ENCODE peak calls at places on chromosomes 5 and 9, in four cellular contexts. V is HuH-7; I is stimulated activated CD8-positive, alpha-beta memory T cell treated with anti-CD3 and anti-CD28 coated beads, Interleukin-12 subunit alpha, Interleukin-12 subunit beta, amount 100 ng/mL, for 1 hour; B is stimulated activated naive CD4-positive, alpha-beta T cell. G is an unnamed sample.

GRCh38 chr5:16518606-16519005 is 53.0 kb upstream of the ZNF622 start:
- DNase-seq in B (no peak), I (no peak), V (no peak), G (no peak)

GRCh38 chr5:144308211-144308610 is 137.5 kb downstream of the KCTD16 start:
- DNase-seq in B (no peak), V (no peak), I (no peak), G (no peak)

GRCh38 chr5:138726848-138727247 is 26.4 kb upstream of the CTNNA1 start:
- DNase-seq in I (no peak), V (no peak), B (no peak), G (no peak)

GRCh38 chr5:97425511-97425910 is 242.5 kb upstream of the RIOK2 start:
- DNase-seq in I (no peak), V (no peak), B (no peak), G (no peak)

GRCh38 chr5:178306430-178307225 is 74.0 kb upstream of the PHYKPL start:
- DNase-seq in V (no peak), I (no peak), B (no peak), G (no peak)

GRCh38 chr5:132821791-132822190 is 8.7 kb downstream of the SHROOM1 start:
- DNase-seq in I (no peak), B (no peak), V (no peak), G (peak; percentile 47)

GRCh38 chr9:122806661-122807060 is 6.7 kb downstream of the OR1K1 start:
- DNase-seq in I (no peak), B (no peak), V (no peak), G (no peak)

GRCh38 chr9:30718483-30718882 is 1666.0 kb upstream of the ACO1 start:
- DNase-seq in B (no peak), V (no peak), I (no peak), G (no peak)

GRCh38 chr5:62082370-62082778 is 223.6 kb upstream of the KIF2A start:
- DNase-seq in I (no peak), B (no peak), V (no peak), G (no peak)

GRCh38 chr9:14831661-14832060 is 78.6 kb downstream of the FREM1 start:
- DNase-seq in V (no peak), B (no peak), I (no peak), G (no peak)

GRCh38 chr5:90824436-90824835 is 265.8 kb downstream of the ADGRV1 start:
- DNase-seq in V (no peak), I (no peak), B (no peak), G (no peak)

GRCh38 chr5:130992095-130992494 is 173.0 kb downstream of the HINT1 start:
- DNase-seq in I (no peak), V (no peak), B (no peak), G (peak; percentile 62)

GRCh38 chr5:177471610-177472356 is 1.7 kb downstream of the DBN1 start:
- DNase-seq in I (no peak), B (no peak), V (no peak), G (no peak)

GRCh38 chr9:108207611-108208051 is 648.2 kb downstream of the ACTL7B start:
- DNase-seq in V (no peak), B (no peak), I (no peak), G (peak; percentile 17)

GRCh38 chr9:113468716-113469448 is 5.4 kb downstream of the RGS3 start:
- DNase-seq in V (no peak), I (no peak), B (no peak), G (no peak)

GRCh38 chr9:82101475-82101874 is 112.9 kb downstream of the SPATA31D1 start:
- DNase-seq in B (no peak), V (no peak), I (no peak), G (no peak)

GRCh38 chr5:131379723-131380122 is 115.9 kb downstream of the CDC42SE2 start:
- DNase-seq in I (peak; percentile 37), B (peak; percentile 87), V (no peak), G (peak; percentile 11)

GRCh38 chr9:79611091-79611614 is 39.4 kb downstream of the TLE4 start:
- DNase-seq in I (no peak), V (no peak), B (no peak), G (no peak)

GRCh38 chr9:76458903-76459690 is at the start of gene GCNT1:
- DNase-seq in B (peak; percentile 75), V (peak; percentile 87), I (peak; percentile 80), G (peak; percentile 93)

GRCh38 chr9:75169623-75170022 is 81.3 kb downstream of the OSTF1 start:
- DNase-seq in B (no peak), I (no peak), V (no peak), G (no peak)

GRCh38 chr9:95307538-95307937 is 10.0 kb downstream of the FANCC start:
- DNase-seq in V (peak; percentile 30), B (no peak), I (no peak), G (peak; percentile 45)

GRCh38 chr9:694499-695154 is 146.9 kb upstream of the DMRT1 start:
- DNase-seq in I (no peak), B (no peak), V (no peak), G (peak; percentile 32)

G was measured in hepatocyte.